ENCODE peak calls at places on chromosomes 2 and 18, in eight cellular contexts. One of them, this sample, is unnamed. For H3K4me1, the result is how much of the 10 kb centered on the place peaks cover.

GRCh38 chr18:10169064-10169562 is 255.3 kb downstream of the VAPA start:
- DNase-seq in neural progenitor cell: no peak
- DNase-seq in heart left ventricle: no peak
- DNase-seq in A549: no peak
- DNase-seq in stomach: peak
- DNase-seq in tibial artery: no peak
- DNase-seq in psoas muscle: no peak
- DNase-seq in fibroblast of lung: peak
- DNase-seq in this sample: no peak

GRCh38 chr18:31647354-31647753 is 37.0 kb downstream of the B4GALT6 start:
- DNase-seq in neural progenitor cell: no peak
- DNase-seq in heart left ventricle: no peak
- DNase-seq in A549: no peak
- DNase-seq in stomach: no peak
- DNase-seq in tibial artery: no peak
- DNase-seq in psoas muscle: no peak
- DNase-seq in fibroblast of lung: no peak
- DNase-seq in this sample: no peak

GRCh38 chr2:112181571-112182290 is 43.5 kb downstream of the FBLN7 start:
- DNase-seq in neural progenitor cell: no peak
- DNase-seq in heart left ventricle: no peak
- DNase-seq in A549: no peak
- DNase-seq in stomach: no peak
- DNase-seq in tibial artery: no peak
- DNase-seq in psoas muscle: no peak
- DNase-seq in fibroblast of lung: no peak
- DNase-seq in this sample: no peak

GRCh38 chr2:8515864-8516533 is 165.9 kb upstream of the ID2 start:
- DNase-seq in neural progenitor cell: no peak
- DNase-seq in heart left ventricle: no peak
- DNase-seq in A549: no peak
- DNase-seq in stomach: no peak
- DNase-seq in tibial artery: no peak
- DNase-seq in psoas muscle: no peak
- DNase-seq in fibroblast of lung: no peak
- DNase-seq in this sample: no peak

GRCh38 chr18:38362286-38362792 is 796.7 kb upstream of the CELF4 start:
- DNase-seq in neural progenitor cell: peak
- DNase-seq in heart left ventricle: no peak
- DNase-seq in A549: no peak
- DNase-seq in stomach: no peak
- DNase-seq in tibial artery: no peak
- DNase-seq in psoas muscle: no peak
- DNase-seq in fibroblast of lung: no peak
- DNase-seq in this sample: no peak

GRCh38 chr2:179579744-179580143 is 281.7 kb downstream of the ZNF385B start:
- DNase-seq in neural progenitor cell: no peak
- DNase-seq in heart left ventricle: no peak
- DNase-seq in A549: no peak
- DNase-seq in stomach: no peak
- DNase-seq in tibial artery: no peak
- DNase-seq in psoas muscle: no peak
- DNase-seq in fibroblast of lung: no peak
- DNase-seq in this sample: no peak

GRCh38 chr2:1607971-1608688 is 136.2 kb downstream of the PXDN start:
- DNase-seq in neural progenitor cell: no peak
- DNase-seq in heart left ventricle: no peak
- DNase-seq in A549: no peak
- DNase-seq in stomach: no peak
- DNase-seq in tibial artery: peak
- DNase-seq in psoas muscle: no peak
- DNase-seq in fibroblast of lung: peak
- DNase-seq in this sample: no peak

GRCh38 chr2:18286897-18287296 is 273.6 kb downstream of the RDH14 start:
- DNase-seq in neural progenitor cell: no peak
- DNase-seq in heart left ventricle: no peak
- DNase-seq in A549: no peak
- DNase-seq in stomach: no peak
- DNase-seq in tibial artery: no peak
- DNase-seq in psoas muscle: no peak
- DNase-seq in fibroblast of lung: no peak
- DNase-seq in this sample: no peak

GRCh38 chr2:23269747-23270146 is 115.2 kb upstream of the KLHL29 start:
- DNase-seq in neural progenitor cell: no peak
- DNase-seq in heart left ventricle: no peak
- DNase-seq in A549: no peak
- DNase-seq in stomach: no peak
- DNase-seq in tibial artery: no peak
- DNase-seq in psoas muscle: no peak
- DNase-seq in fibroblast of lung: no peak
- DNase-seq in this sample: no peak

GRCh38 chr2:230181245-230181644 is 38.5 kb downstream of the SP110 start:
- DNase-seq in neural progenitor cell: no peak
- DNase-seq in heart left ventricle: no peak
- DNase-seq in A549: no peak
- DNase-seq in stomach: no peak
- DNase-seq in tibial artery: no peak
- DNase-seq in psoas muscle: no peak
- DNase-seq in fibroblast of lung: no peak
- DNase-seq in this sample: no peak

GRCh38 chr2:226721541-226721940 is 78.1 kb downstream of the IRS1 start:
- DNase-seq in neural progenitor cell: no peak
- DNase-seq in heart left ventricle: peak
- DNase-seq in A549: no peak
- DNase-seq in stomach: no peak
- DNase-seq in tibial artery: no peak
- DNase-seq in psoas muscle: peak
- DNase-seq in fibroblast of lung: no peak
- DNase-seq in this sample: no peak

GRCh38 chr2:189013047-189013446 is 38.9 kb downstream of the COL3A1 start:
- DNase-seq in neural progenitor cell: no peak
- DNase-seq in heart left ventricle: no peak
- DNase-seq in A549: no peak
- DNase-seq in stomach: no peak
- DNase-seq in tibial artery: no peak
- DNase-seq in psoas muscle: no peak
- DNase-seq in fibroblast of lung: no peak
- DNase-seq in this sample: no peak

GRCh38 chr2:45851576-45852304 is 200.3 kb downstream of the PRKCE start:
- DNase-seq in neural progenitor cell: no peak
- DNase-seq in heart left ventricle: no peak
- DNase-seq in A549: peak
- DNase-seq in stomach: no peak
- DNase-seq in tibial artery: no peak
- DNase-seq in psoas muscle: peak
- DNase-seq in fibroblast of lung: peak
- DNase-seq in this sample: no peak

GRCh38 chr2:84797271-84797670 is 83.6 kb downstream of the TRABD2A start:
- DNase-seq in neural progenitor cell: no peak
- DNase-seq in heart left ventricle: no peak
- DNase-seq in A549: no peak
- DNase-seq in stomach: no peak
- DNase-seq in tibial artery: no peak
- DNase-seq in psoas muscle: no peak
- DNase-seq in fibroblast of lung: no peak
- DNase-seq in this sample: no peak

GRCh38 chr2:234911271-234911670 is 40.5 kb upstream of the SH3BP4 start:
- DNase-seq in neural progenitor cell: no peak
- DNase-seq in heart left ventricle: no peak
- DNase-seq in A549: no peak
- DNase-seq in stomach: no peak
- DNase-seq in tibial artery: no peak
- DNase-seq in psoas muscle: peak
- DNase-seq in fibroblast of lung: peak
- DNase-seq in this sample: no peak

GRCh38 chr2:220273082-220273481 is 645.7 kb downstream of the SLC4A3 start:
- DNase-seq in neural progenitor cell: no peak
- DNase-seq in heart left ventricle: no peak
- DNase-seq in A549: no peak
- DNase-seq in stomach: no peak
- DNase-seq in tibial artery: no peak
- DNase-seq in psoas muscle: no peak
- DNase-seq in fibroblast of lung: no peak
- DNase-seq in this sample: no peak

GRCh38 chr2:75066121-75066520 is 107.7 kb downstream of the POLE4 start:
- DNase-seq in neural progenitor cell: no peak
- DNase-seq in heart left ventricle: no peak
- DNase-seq in A549: no peak
- DNase-seq in stomach: no peak
- DNase-seq in tibial artery: no peak
- DNase-seq in psoas muscle: no peak
- DNase-seq in fibroblast of lung: no peak
- DNase-seq in this sample: no peak

GRCh38 chr2:233213975-233214374 is 37.5 kb upstream of the ATG16L1 start:
- DNase-seq in neural progenitor cell: no peak
- DNase-seq in heart left ventricle: no peak
- DNase-seq in A549: no peak
- DNase-seq in stomach: no peak
- DNase-seq in tibial artery: no peak
- DNase-seq in psoas muscle: no peak
- DNase-seq in fibroblast of lung: no peak
- DNase-seq in this sample: no peak

GRCh38 chr2:179104736-179105135 is 54.8 kb upstream of the CCDC141 start:
- DNase-seq in neural progenitor cell: no peak
- DNase-seq in heart left ventricle: no peak
- DNase-seq in A549: no peak
- DNase-seq in stomach: no peak
- DNase-seq in tibial artery: no peak
- DNase-seq in psoas muscle: no peak
- DNase-seq in fibroblast of lung: peak
- DNase-seq in this sample: no peak

GRCh38 chr2:197215988-197216979 is 94.3 kb downstream of the ANKRD44 start:
- DNase-seq in neural progenitor cell: no peak
- DNase-seq in heart left ventricle: no peak
- DNase-seq in A549: no peak
- DNase-seq in stomach: no peak
- DNase-seq in tibial artery: no peak
- DNase-seq in psoas muscle: no peak
- DNase-seq in fibroblast of lung: peak
- DNase-seq in this sample: no peak

DNA sequence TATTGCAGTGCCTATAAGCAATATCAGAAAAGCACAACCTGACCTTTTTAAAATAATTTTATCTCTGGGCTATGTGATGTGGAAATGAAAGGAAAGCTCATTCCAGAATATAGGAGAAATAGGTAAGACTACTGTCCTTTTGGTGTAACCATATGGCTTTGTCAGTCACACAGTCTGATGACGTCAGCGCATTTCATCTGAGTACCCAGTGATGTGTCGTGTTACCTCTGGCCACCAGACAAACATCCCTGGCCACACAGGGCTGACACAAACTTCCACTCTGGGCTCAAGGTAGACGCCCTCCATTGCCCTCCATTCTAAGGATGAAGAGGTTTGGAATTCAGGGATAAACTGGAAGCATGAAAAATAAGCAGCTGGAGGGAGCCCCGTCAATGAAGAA is 506.7 kb downstream of the CMPK2 start:
- DNase-seq in neural progenitor cell: no peak
- DNase-seq in heart left ventricle: no peak
- DNase-seq in A549: no peak
- DNase-seq in stomach: no peak
- DNase-seq in tibial artery: no peak
- DNase-seq in psoas muscle: no peak
- DNase-seq in fibroblast of lung: no peak
- DNase-seq in this sample: no peak
- H3K4me3 ChIP-seq in neural progenitor cell: no peak
- H3K4me3 ChIP-seq in heart left ventricle: no peak
- H3K4me3 ChIP-seq in A549: no peak
- H3K4me3 ChIP-seq in stomach: no peak
- H3K4me3 ChIP-seq in tibial artery: no peak
- H3K4me3 ChIP-seq in psoas muscle: no peak
- H3K4me3 ChIP-seq in fibroblast of lung: no peak
- H3K4me3 ChIP-seq in this sample: no peak

DNA sequence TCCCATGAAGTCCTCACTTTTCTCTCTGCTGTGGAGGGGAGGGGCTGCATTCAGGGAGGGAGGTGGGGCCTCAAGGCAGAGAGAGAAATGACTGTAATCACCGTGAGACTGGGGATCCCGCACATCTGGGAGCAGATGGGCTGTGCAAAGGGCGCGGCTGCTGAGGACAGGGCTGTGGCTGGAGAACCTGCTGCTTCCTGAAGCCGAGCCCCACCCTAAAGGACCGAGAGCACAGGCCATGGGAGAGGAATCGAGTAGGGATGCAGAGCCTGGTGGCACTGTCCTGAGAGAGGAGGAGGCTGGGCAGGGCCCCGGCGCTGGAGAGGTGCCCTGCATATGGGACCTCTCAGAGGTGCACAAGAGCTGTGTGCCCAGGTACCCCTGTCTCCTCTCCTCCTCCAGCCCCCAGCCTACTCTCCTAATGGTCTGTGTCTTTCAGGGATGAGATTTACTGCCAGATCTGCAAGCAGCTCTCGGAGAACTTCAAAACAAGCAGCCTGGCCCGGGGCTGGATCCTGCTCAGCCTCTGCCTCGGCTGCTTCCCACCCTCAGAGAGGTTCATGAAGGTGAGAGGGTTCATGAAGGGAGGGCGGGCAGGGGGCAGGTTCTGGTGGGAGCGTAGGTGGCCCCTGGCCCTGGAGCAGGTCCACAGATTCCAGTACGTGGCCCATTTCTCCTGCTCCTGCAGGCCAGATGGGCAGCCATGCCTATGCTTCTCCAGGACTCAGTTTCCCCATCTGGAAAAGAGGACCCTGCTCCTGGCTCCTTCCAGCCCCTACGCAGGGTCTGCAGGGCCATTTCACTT is 25.9 kb upstream of the GPR17 start:
- DNase-seq in neural progenitor cell: no peak
- DNase-seq in heart left ventricle: no peak
- DNase-seq in A549: no peak
- DNase-seq in stomach: peak
- DNase-seq in tibial artery: no peak
- DNase-seq in psoas muscle: no peak
- DNase-seq in fibroblast of lung: no peak
- DNase-seq in this sample: no peak
- H3K27ac ChIP-seq in neural progenitor cell: no peak
- H3K27ac ChIP-seq in heart left ventricle: no peak
- H3K27ac ChIP-seq in A549: no peak
- H3K27ac ChIP-seq in stomach: no peak
- H3K27ac ChIP-seq in tibial artery: no peak
- H3K27ac ChIP-seq in psoas muscle: no peak
- H3K27ac ChIP-seq in fibroblast of lung: no peak
- H3K27ac ChIP-seq in this sample: no peak

GRCh38 chr18:48543228-48543627 is 4.4 kb downstream of the CTIF start:
- DNase-seq in neural progenitor cell: peak
- DNase-seq in heart left ventricle: no peak
- DNase-seq in A549: no peak
- DNase-seq in stomach: no peak
- DNase-seq in tibial artery: no peak
- DNase-seq in psoas muscle: no peak
- DNase-seq in fibroblast of lung: peak
- DNase-seq in this sample: peak
- H3K4me1 ChIP-seq in neural progenitor cell: under half
- H3K4me1 ChIP-seq in heart left ventricle: half or more
- H3K4me1 ChIP-seq in A549: half or more
- H3K4me1 ChIP-seq in stomach: half or more
- H3K4me1 ChIP-seq in tibial artery: half or more
- H3K4me1 ChIP-seq in psoas muscle: half or more
- H3K4me1 ChIP-seq in fibroblast of lung: under half
- H3K4me1 ChIP-seq in this sample: under half

DNA sequence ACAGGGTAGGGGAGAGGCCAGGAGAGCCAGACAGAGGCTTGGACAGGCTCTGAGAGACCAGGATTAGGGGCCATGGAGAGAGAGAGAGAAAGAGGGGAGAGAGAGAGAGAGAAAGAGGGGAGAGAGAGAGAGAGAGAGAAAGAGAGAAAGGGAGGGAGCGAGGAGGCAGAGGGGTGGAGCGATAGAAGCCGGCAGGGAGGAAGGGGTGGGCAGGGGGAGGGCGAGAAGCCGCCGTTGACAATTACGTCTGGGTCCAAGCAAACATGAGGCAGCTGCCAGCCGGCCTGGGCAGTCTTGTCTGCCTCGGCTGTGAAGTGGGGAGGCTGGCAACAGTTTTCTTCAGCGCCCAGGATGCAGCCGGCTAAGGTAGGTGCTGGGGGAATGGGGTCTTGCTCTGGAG is at the start of gene KCNIP3:
- DNase-seq in neural progenitor cell: peak
- DNase-seq in heart left ventricle: no peak
- DNase-seq in A549: no peak
- DNase-seq in stomach: peak
- DNase-seq in tibial artery: no peak
- DNase-seq in psoas muscle: no peak
- DNase-seq in fibroblast of lung: peak
- DNase-seq in this sample: peak
- H3K4me3 ChIP-seq in neural progenitor cell: no peak
- H3K4me3 ChIP-seq in heart left ventricle: peak
- H3K4me3 ChIP-seq in A549: no peak
- H3K4me3 ChIP-seq in stomach: no peak
- H3K4me3 ChIP-seq in tibial artery: no peak
- H3K4me3 ChIP-seq in psoas muscle: no peak
- H3K4me3 ChIP-seq in fibroblast of lung: no peak
- H3K4me3 ChIP-seq in this sample: no peak